ENCODE peak calls at places on chromosome X, in nine cellular contexts. One of them, this sample, is unnamed.

GRCh38 chrX:135484636-135485289 is 35.7 kb upstream of the INTS6L start:
- DNase-seq in neural crest cell: no peak
- DNase-seq in NCI-H748 treated with DMSO at 0.1 percent for 48 hours: no peak
- DNase-seq in SJSA1: no peak
- DNase-seq in RPMI8226: peak; percentile 40
- DNase-seq in G401: peak; percentile 74
- DNase-seq in H54: peak; percentile 3
- DNase-seq in fibroblast of mammary gland: peak; percentile 51
- DNase-seq in activated naive CD4-positive, alpha-beta T cell treated with anti-CD3 and anti-CD28 coated beads for 36 hours: peak; percentile 20
- DNase-seq in this sample: no peak

GRCh38 chrX:150683112-150683511 is 10.1 kb upstream of the MTMR1 start:
- DNase-seq in fibroblast of mammary gland: no peak
- DNase-seq in H54: no peak
- DNase-seq in activated naive CD4-positive, alpha-beta T cell treated with anti-CD3 and anti-CD28 coated beads for 36 hours: no peak
- DNase-seq in neural crest cell: no peak
- DNase-seq in NCI-H748 treated with DMSO at 0.1 percent for 48 hours: no peak
- DNase-seq in G401: no peak
- DNase-seq in SJSA1: no peak
- DNase-seq in RPMI8226: no peak
- DNase-seq in this sample: no peak

GRCh38 chrX:47610506-47610905 is 9.2 kb downstream of the SYN1 start:
- DNase-seq in activated naive CD4-positive, alpha-beta T cell treated with anti-CD3 and anti-CD28 coated beads for 36 hours: no peak
- DNase-seq in NCI-H748 treated with DMSO at 0.1 percent for 48 hours: no peak
- DNase-seq in SJSA1: no peak
- DNase-seq in RPMI8226: no peak
- DNase-seq in neural crest cell: no peak
- DNase-seq in H54: no peak
- DNase-seq in fibroblast of mammary gland: no peak
- DNase-seq in G401: no peak
- DNase-seq in this sample: no peak

GRCh38 chrX:45324941-45325340 is 124.3 kb upstream of the DIPK2B start:
- DNase-seq in G401: no peak
- DNase-seq in activated naive CD4-positive, alpha-beta T cell treated with anti-CD3 and anti-CD28 coated beads for 36 hours: no peak
- DNase-seq in SJSA1: no peak
- DNase-seq in fibroblast of mammary gland: peak; percentile 31
- DNase-seq in neural crest cell: no peak
- DNase-seq in NCI-H748 treated with DMSO at 0.1 percent for 48 hours: no peak
- DNase-seq in RPMI8226: no peak
- DNase-seq in H54: no peak
- DNase-seq in this sample: no peak

GRCh38 chrX:71650333-71650969 is 16.9 kb upstream of the LOC101059915 start:
- DNase-seq in NCI-H748 treated with DMSO at 0.1 percent for 48 hours: no peak
- DNase-seq in SJSA1: no peak
- DNase-seq in neural crest cell: no peak
- DNase-seq in RPMI8226: peak; percentile 65
- DNase-seq in fibroblast of mammary gland: no peak
- DNase-seq in H54: no peak
- DNase-seq in G401: peak; percentile 13
- DNase-seq in activated naive CD4-positive, alpha-beta T cell treated with anti-CD3 and anti-CD28 coated beads for 36 hours: peak; percentile 62
- DNase-seq in this sample: no peak

GRCh38 chrX:69324851-69325250 is 159.6 kb upstream of the PJA1 start:
- DNase-seq in activated naive CD4-positive, alpha-beta T cell treated with anti-CD3 and anti-CD28 coated beads for 36 hours: no peak
- DNase-seq in SJSA1: no peak
- DNase-seq in H54: no peak
- DNase-seq in RPMI8226: no peak
- DNase-seq in neural crest cell: no peak
- DNase-seq in NCI-H748 treated with DMSO at 0.1 percent for 48 hours: no peak
- DNase-seq in fibroblast of mammary gland: no peak
- DNase-seq in G401: no peak
- DNase-seq in this sample: no peak

GRCh38 chrX:64093761-64094160 is 111.7 kb downstream of the AMER1 start:
- DNase-seq in H54: no peak
- DNase-seq in neural crest cell: no peak
- DNase-seq in NCI-H748 treated with DMSO at 0.1 percent for 48 hours: no peak
- DNase-seq in RPMI8226: no peak
- DNase-seq in G401: peak; percentile 22
- DNase-seq in activated naive CD4-positive, alpha-beta T cell treated with anti-CD3 and anti-CD28 coated beads for 36 hours: no peak
- DNase-seq in fibroblast of mammary gland: peak; percentile 3
- DNase-seq in SJSA1: no peak
- DNase-seq in this sample: no peak

GRCh38 chrX:17553451-17553850 is 178.5 kb downstream of the NHS start:
- DNase-seq in neural crest cell: no peak
- DNase-seq in NCI-H748 treated with DMSO at 0.1 percent for 48 hours: no peak
- DNase-seq in G401: no peak
- DNase-seq in fibroblast of mammary gland: peak; percentile 84
- DNase-seq in H54: peak; percentile 15
- DNase-seq in SJSA1: no peak
- DNase-seq in RPMI8226: no peak
- DNase-seq in activated naive CD4-positive, alpha-beta T cell treated with anti-CD3 and anti-CD28 coated beads for 36 hours: no peak
- DNase-seq in this sample: no peak

GRCh38 chrX:121010218-121010617 is 24.7 kb upstream of the CT47A1 start:
- DNase-seq in G401: no peak
- DNase-seq in H54: peak; percentile 1
- DNase-seq in RPMI8226: no peak
- DNase-seq in NCI-H748 treated with DMSO at 0.1 percent for 48 hours: no peak
- DNase-seq in SJSA1: no peak
- DNase-seq in fibroblast of mammary gland: peak; percentile 35
- DNase-seq in activated naive CD4-positive, alpha-beta T cell treated with anti-CD3 and anti-CD28 coated beads for 36 hours: no peak
- DNase-seq in neural crest cell: no peak
- DNase-seq in this sample: no peak

GRCh38 chrX:47218920-47219815 is 687 bp downstream of the CDK16 start:
- DNase-seq in H54: no peak
- DNase-seq in NCI-H748 treated with DMSO at 0.1 percent for 48 hours: no peak
- DNase-seq in fibroblast of mammary gland: no peak
- DNase-seq in RPMI8226: peak; percentile 59
- DNase-seq in G401: no peak
- DNase-seq in SJSA1: no peak
- DNase-seq in activated naive CD4-positive, alpha-beta T cell treated with anti-CD3 and anti-CD28 coated beads for 36 hours: peak; percentile 58
- DNase-seq in neural crest cell: peak; percentile 38
- DNase-seq in this sample: no peak

GRCh38 chrX:4182010-4182806 is 468.8 kb upstream of the PRKX start:
- DNase-seq in neural crest cell: no peak
- DNase-seq in NCI-H748 treated with DMSO at 0.1 percent for 48 hours: no peak
- DNase-seq in RPMI8226: no peak
- DNase-seq in fibroblast of mammary gland: no peak
- DNase-seq in G401: no peak
- DNase-seq in activated naive CD4-positive, alpha-beta T cell treated with anti-CD3 and anti-CD28 coated beads for 36 hours: no peak
- DNase-seq in SJSA1: no peak
- DNase-seq in H54: no peak
- DNase-seq in this sample: no peak

GRCh38 chrX:154018518-154019060 is 1.1 kb downstream of the IRAK1 start:
- DNase-seq in G401: no peak
- DNase-seq in SJSA1: no peak
- DNase-seq in fibroblast of mammary gland: no peak
- DNase-seq in H54: no peak
- DNase-seq in activated naive CD4-positive, alpha-beta T cell treated with anti-CD3 and anti-CD28 coated beads for 36 hours: no peak
- DNase-seq in NCI-H748 treated with DMSO at 0.1 percent for 48 hours: no peak
- DNase-seq in neural crest cell: no peak
- DNase-seq in RPMI8226: no peak
- DNase-seq in this sample: no peak

GRCh38 chrX:28189011-28189410 is 207.8 kb upstream of the DCAF8L1 start:
- DNase-seq in fibroblast of mammary gland: peak; percentile 26
- DNase-seq in RPMI8226: no peak
- DNase-seq in SJSA1: no peak
- DNase-seq in G401: no peak
- DNase-seq in H54: no peak
- DNase-seq in NCI-H748 treated with DMSO at 0.1 percent for 48 hours: no peak
- DNase-seq in neural crest cell: no peak
- DNase-seq in activated naive CD4-positive, alpha-beta T cell treated with anti-CD3 and anti-CD28 coated beads for 36 hours: no peak
- DNase-seq in this sample: no peak

GRCh38 chrX:139049455-139049854 is 337.9 kb upstream of the FGF13 start:
- DNase-seq in neural crest cell: no peak
- DNase-seq in NCI-H748 treated with DMSO at 0.1 percent for 48 hours: no peak
- DNase-seq in fibroblast of mammary gland: peak; percentile 1
- DNase-seq in activated naive CD4-positive, alpha-beta T cell treated with anti-CD3 and anti-CD28 coated beads for 36 hours: no peak
- DNase-seq in RPMI8226: peak; percentile 55
- DNase-seq in SJSA1: no peak
- DNase-seq in G401: no peak
- DNase-seq in H54: no peak
- DNase-seq in this sample: no peak

GRCh38 chrX:153879741-153880439 is 6.1 kb downstream of the L1CAM start:
- DNase-seq in G401: no peak
- DNase-seq in H54: no peak
- DNase-seq in NCI-H748 treated with DMSO at 0.1 percent for 48 hours: no peak
- DNase-seq in neural crest cell: no peak
- DNase-seq in fibroblast of mammary gland: no peak
- DNase-seq in activated naive CD4-positive, alpha-beta T cell treated with anti-CD3 and anti-CD28 coated beads for 36 hours: no peak
- DNase-seq in RPMI8226: no peak
- DNase-seq in SJSA1: no peak
- DNase-seq in this sample: no peak

GRCh38 chrX:1434871-1435240 is 17.9 kb downstream of the ASMTL start:
- DNase-seq in SJSA1: no peak
- DNase-seq in G401: no peak
- DNase-seq in NCI-H748 treated with DMSO at 0.1 percent for 48 hours: no peak
- DNase-seq in neural crest cell: no peak
- DNase-seq in H54: no peak
- DNase-seq in RPMI8226: no peak
- DNase-seq in activated naive CD4-positive, alpha-beta T cell treated with anti-CD3 and anti-CD28 coated beads for 36 hours: no peak
- DNase-seq in fibroblast of mammary gland: no peak
- DNase-seq in this sample: no peak

GRCh38 chrX:661154-661553 is 30.6 kb downstream of the SHOX start:
- DNase-seq in fibroblast of mammary gland: no peak
- DNase-seq in NCI-H748 treated with DMSO at 0.1 percent for 48 hours: no peak
- DNase-seq in H54: no peak
- DNase-seq in activated naive CD4-positive, alpha-beta T cell treated with anti-CD3 and anti-CD28 coated beads for 36 hours: no peak
- DNase-seq in RPMI8226: no peak
- DNase-seq in G401: no peak
- DNase-seq in SJSA1: no peak
- DNase-seq in neural crest cell: no peak
- DNase-seq in this sample: no peak

GRCh38 chrX:132614297-132614696 is 125.5 kb upstream of the MBNL3 start:
- DNase-seq in NCI-H748 treated with DMSO at 0.1 percent for 48 hours: no peak
- DNase-seq in SJSA1: no peak
- DNase-seq in G401: no peak
- DNase-seq in fibroblast of mammary gland: peak; percentile 9
- DNase-seq in neural crest cell: no peak
- DNase-seq in H54: no peak
- DNase-seq in RPMI8226: no peak
- DNase-seq in activated naive CD4-positive, alpha-beta T cell treated with anti-CD3 and anti-CD28 coated beads for 36 hours: peak; percentile 6
- DNase-seq in this sample: no peak

GRCh38 chrX:17374619-17375360 is at the start of gene NHS:
- DNase-seq in H54: peak; percentile 27
- DNase-seq in fibroblast of mammary gland: peak; percentile 62
- DNase-seq in G401: peak; percentile 46
- DNase-seq in NCI-H748 treated with DMSO at 0.1 percent for 48 hours: peak; percentile 34
- DNase-seq in SJSA1: peak; percentile 77
- DNase-seq in RPMI8226: peak; percentile 20
- DNase-seq in activated naive CD4-positive, alpha-beta T cell treated with anti-CD3 and anti-CD28 coated beads for 36 hours: peak; percentile 40
- DNase-seq in neural crest cell: peak; percentile 69
- DNase-seq in this sample: peak; percentile 67

GRCh38 chrX:88425739-88426138 is 321.3 kb upstream of the CPXCR1 start:
- DNase-seq in NCI-H748 treated with DMSO at 0.1 percent for 48 hours: peak; percentile 1
- DNase-seq in RPMI8226: no peak
- DNase-seq in neural crest cell: no peak
- DNase-seq in activated naive CD4-positive, alpha-beta T cell treated with anti-CD3 and anti-CD28 coated beads for 36 hours: no peak
- DNase-seq in fibroblast of mammary gland: peak; percentile 0
- DNase-seq in G401: no peak
- DNase-seq in H54: no peak
- DNase-seq in SJSA1: no peak
- DNase-seq in this sample: no peak

GRCh38 chrX:46574941-46575381 is 1.4 kb downstream of the CHST7 start:
- DNase-seq in SJSA1: no peak
- DNase-seq in G401: no peak
- DNase-seq in H54: no peak
- DNase-seq in NCI-H748 treated with DMSO at 0.1 percent for 48 hours: no peak
- DNase-seq in RPMI8226: peak; percentile 84
- DNase-seq in activated naive CD4-positive, alpha-beta T cell treated with anti-CD3 and anti-CD28 coated beads for 36 hours: peak; percentile 23
- DNase-seq in fibroblast of mammary gland: no peak
- DNase-seq in neural crest cell: no peak
- DNase-seq in this sample: peak; percentile 26

GRCh38 chrX:147912093-147912801 is 528 bp downstream of the FMR1 start:
- DNase-seq in fibroblast of mammary gland: peak; percentile 31
- DNase-seq in NCI-H748 treated with DMSO at 0.1 percent for 48 hours: peak; percentile 8
- DNase-seq in H54: peak; percentile 35
- DNase-seq in SJSA1: peak; percentile 38
- DNase-seq in activated naive CD4-positive, alpha-beta T cell treated with anti-CD3 and anti-CD28 coated beads for 36 hours: peak; percentile 42
- DNase-seq in neural crest cell: peak; percentile 16
- DNase-seq in G401: peak; percentile 33
- DNase-seq in RPMI8226: peak; percentile 56
- DNase-seq in this sample: peak; percentile 2

GRCh38 chrX:572490-573124 is 58.0 kb upstream of the SHOX start:
- DNase-seq in NCI-H748 treated with DMSO at 0.1 percent for 48 hours: no peak
- DNase-seq in fibroblast of mammary gland: no peak
- DNase-seq in RPMI8226: no peak
- DNase-seq in SJSA1: no peak
- DNase-seq in activated naive CD4-positive, alpha-beta T cell treated with anti-CD3 and anti-CD28 coated beads for 36 hours: peak; percentile 10
- DNase-seq in H54: no peak
- DNase-seq in neural crest cell: no peak
- DNase-seq in G401: no peak
- DNase-seq in this sample: no peak

GRCh38 chrX:112011376-112011775 is 71.2 kb downstream of the TRPC5 start:
- DNase-seq in H54: no peak
- DNase-seq in G401: no peak
- DNase-seq in SJSA1: no peak
- DNase-seq in neural crest cell: no peak
- DNase-seq in activated naive CD4-positive, alpha-beta T cell treated with anti-CD3 and anti-CD28 coated beads for 36 hours: no peak
- DNase-seq in RPMI8226: no peak
- DNase-seq in fibroblast of mammary gland: no peak
- DNase-seq in NCI-H748 treated with DMSO at 0.1 percent for 48 hours: no peak
- DNase-seq in this sample: no peak

GRCh38 chrX:84611843-84612636 is 109.8 kb upstream of the HDX start:
- DNase-seq in G401: no peak
- DNase-seq in neural crest cell: no peak
- DNase-seq in activated naive CD4-positive, alpha-beta T cell treated with anti-CD3 and anti-CD28 coated beads for 36 hours: no peak
- DNase-seq in RPMI8226: no peak
- DNase-seq in NCI-H748 treated with DMSO at 0.1 percent for 48 hours: no peak
- DNase-seq in H54: no peak
- DNase-seq in fibroblast of mammary gland: peak; percentile 1
- DNase-seq in SJSA1: no peak
- DNase-seq in this sample: no peak

GRCh38 chrX:9429767-9430166 is 35.1 kb upstream of the TBL1X start:
- DNase-seq in H54: no peak
- DNase-seq in SJSA1: no peak
- DNase-seq in fibroblast of mammary gland: no peak
- DNase-seq in NCI-H748 treated with DMSO at 0.1 percent for 48 hours: peak; percentile 24
- DNase-seq in G401: peak; percentile 85
- DNase-seq in neural crest cell: no peak
- DNase-seq in RPMI8226: no peak
- DNase-seq in activated naive CD4-positive, alpha-beta T cell treated with anti-CD3 and anti-CD28 coated beads for 36 hours: no peak
- DNase-seq in this sample: no peak

GRCh38 chrX:28205905-28206304 is 224.7 kb upstream of the DCAF8L1 start:
- DNase-seq in G401: no peak
- DNase-seq in neural crest cell: no peak
- DNase-seq in NCI-H748 treated with DMSO at 0.1 percent for 48 hours: no peak
- DNase-seq in SJSA1: no peak
- DNase-seq in H54: no peak
- DNase-seq in fibroblast of mammary gland: no peak
- DNase-seq in RPMI8226: no peak
- DNase-seq in activated naive CD4-positive, alpha-beta T cell treated with anti-CD3 and anti-CD28 coated beads for 36 hours: no peak
- DNase-seq in this sample: no peak

GRCh38 chrX:101385795-101386541 is at the start of gene BTK:
- DNase-seq in H54: no peak
- DNase-seq in NCI-H748 treated with DMSO at 0.1 percent for 48 hours: no peak
- DNase-seq in SJSA1: no peak
- DNase-seq in G401: no peak
- DNase-seq in activated naive CD4-positive, alpha-beta T cell treated with anti-CD3 and anti-CD28 coated beads for 36 hours: no peak
- DNase-seq in fibroblast of mammary gland: no peak
- DNase-seq in RPMI8226: peak; percentile 62
- DNase-seq in neural crest cell: no peak
- DNase-seq in this sample: no peak

GRCh38 chrX:105645667-105646354 is 176.5 kb upstream of the NRK start:
- DNase-seq in SJSA1: no peak
- DNase-seq in activated naive CD4-positive, alpha-beta T cell treated with anti-CD3 and anti-CD28 coated beads for 36 hours: no peak
- DNase-seq in NCI-H748 treated with DMSO at 0.1 percent for 48 hours: no peak
- DNase-seq in neural crest cell: no peak
- DNase-seq in H54: no peak
- DNase-seq in G401: no peak
- DNase-seq in RPMI8226: no peak
- DNase-seq in fibroblast of mammary gland: peak; percentile 68
- DNase-seq in this sample: no peak

This sample was measured in NCI-H1930.